ENCODE peak calls at places on chromosomes 12 and 14, in four cellular contexts. T is Peyer's patch, Y is RWPE1, J is endothelial cell of umbilical vein. Z is an unnamed sample.

GRCh38 chr14:23483216-23483854 is 13.8 kb downstream of the NGDN start:
- DNase-seq in T (no peak), Y (no peak), J (no peak), Z (peak)

GRCh38 chr12:14629832-14630688 is 62.4 kb upstream of the PLBD1 start:
- DNase-seq in Y (peak), J (peak), T (peak), Z (peak)

GRCh38 chr12:107091989-107092641 is 1.2 kb downstream of the CRY1 start:
- DNase-seq in Y (peak), T (no peak), J (peak), Z (no peak)

GRCh38 chr14:38536376-38537038 is 280.6 kb upstream of the CLEC14A start:
- DNase-seq in T (no peak), J (no peak), Y (no peak), Z (no peak)

GRCh38 chr14:58607571-58608317 is 30.0 kb upstream of the DACT1 start:
- DNase-seq in J (no peak), Y (peak), T (no peak), Z (no peak)

GRCh38 chr12:109201496-109201885 is 85.1 kb downstream of the ACACB start:
- DNase-seq in T (no peak), J (no peak), Y (no peak), Z (no peak)

GRCh38 chr12:115481141-115481540 is 796.4 kb downstream of the MED13L start:
- DNase-seq in T (no peak), Y (no peak), J (no peak), Z (no peak)

GRCh38 chr12:109492371-109492770 is 14.9 kb downstream of the UBE3B start:
- DNase-seq in T (no peak), J (no peak), Y (no peak), Z (no peak)

GRCh38 chr14:69054030-69054429 is 74.9 kb upstream of the ACTN1 start:
- DNase-seq in T (no peak), Y (no peak), J (no peak), Z (no peak)

GRCh38 chr12:7113389-7113871 is 4.4 kb upstream of the C1RL start:
- DNase-seq in T (peak), J (peak), Y (no peak), Z (no peak)

GRCh38 chr12:89348894-89349669 is 3.2 kb downstream of the DUSP6 start:
- DNase-seq in T (no peak), Y (no peak), J (peak), Z (no peak)

GRCh38 chr12:124533456-124533855 is 34.0 kb downstream of the NCOR2 start:
- DNase-seq in J (no peak), Y (no peak), T (no peak), Z (no peak)

GRCh38 chr14:77660754-77661153 is 44.3 kb upstream of the SPTLC2 start:
- DNase-seq in Y (no peak), J (no peak), T (no peak), Z (no peak)

GRCh38 chr14:100688598-100689499 is 37.8 kb upstream of the DLK1 start:
- DNase-seq in J (no peak), T (no peak), Y (peak), Z (no peak)

GRCh38 chr12:67531519-67531918 is 117.0 kb upstream of the DYRK2 start:
- DNase-seq in Y (no peak), T (no peak), J (no peak), Z (no peak)

GRCh38 chr14:47541652-47542051 is 133.8 kb downstream of the MDGA2 start:
- DNase-seq in J (no peak), Y (no peak), T (no peak), Z (no peak)

GRCh38 chr12:108109954-108110353 is 19.1 kb upstream of the WSCD2 start:
- DNase-seq in J (no peak), T (no peak), Y (no peak), Z (no peak)

GRCh38 chr12:2957816-2958431 is 1.3 kb upstream of the TEAD4 start:
- DNase-seq in T (no peak), Y (no peak), J (no peak), Z (no peak)

GRCh38 chr14:99393059-99393655 is 87.5 kb downstream of the SETD3 start:
- DNase-seq in Y (peak), J (peak), T (peak), Z (no peak)

GRCh38 chr12:57092876-57093411 is 4.0 kb downstream of the NAB2 start:
- DNase-seq in Y (no peak), T (no peak), J (no peak), Z (no peak)

GRCh38 chr12:38905480-38906351 is at the start of gene CPNE8:
- DNase-seq in J (peak), T (peak), Y (peak), Z (peak)

GRCh38 chr12:132267873-132268272 is 61.5 kb downstream of the GALNT9 start:
- DNase-seq in T (no peak), Y (no peak), J (no peak), Z (no peak)

GRCh38 chr12:47770086-47770726 is 2.8 kb upstream of the SLC48A1 start:
- DNase-seq in Y (no peak), T (no peak), J (no peak), Z (no peak)

GRCh38 chr12:48092606-48093005 is 13.3 kb downstream of the SENP1 start:
- DNase-seq in J (no peak), Y (no peak), T (no peak), Z (no peak)

GRCh38 chr12:68886636-68887572 is 46.1 kb downstream of the CPM start:
- DNase-seq in Y (no peak), T (no peak), J (no peak), Z (no peak)

GRCh38 chr14:61562321-61563161 is 132.8 kb upstream of the HIF1A start:
- DNase-seq in T (no peak), J (peak), Y (peak), Z (no peak)

GRCh38 chr12:116299064-116299463 is 21.6 kb upstream of the MED13L start:
- DNase-seq in J (no peak), T (no peak), Y (no peak), Z (no peak)

GRCh38 chr12:2640281-2640680 is 154.5 kb upstream of the FKBP4 start:
- DNase-seq in J (no peak), Y (peak), T (peak), Z (no peak)

GRCh38 chr12:6925543-6926279 is 2.0 kb upstream of the ATN1 start:
- DNase-seq in T (peak), Y (peak), J (peak), Z (no peak)

GRCh38 chr12:15651381-15651780 is 137.8 kb downstream of the EPS8 start:
- DNase-seq in T (no peak), J (no peak), Y (no peak), Z (no peak)

GRCh38 chr14:55628426-55628825 is 48.4 kb downstream of the KTN1 start:
- DNase-seq in T (no peak), J (no peak), Y (no peak), Z (no peak)

GRCh38 chr12:29072631-29073030 is 76.4 kb upstream of the FAR2 start:
- DNase-seq in T (no peak), Y (no peak), J (no peak), Z (no peak)

GRCh38 chr14:24387014-24387355 is 11.8 kb upstream of the NYNRIN start:
- DNase-seq in J (no peak), Y (no peak), T (peak), Z (no peak)

GRCh38 chr12:65389436-65389835 is 111.0 kb downstream of the MSRB3 start:
- DNase-seq in J (no peak), Y (no peak), T (no peak), Z (no peak)

GRCh38 chr12:93682846-93683261 is 5.7 kb downstream of the CRADD start:
- DNase-seq in J (no peak), Y (no peak), T (no peak), Z (no peak)

GRCh38 chr12:6929806-6930452 is 2.2 kb downstream of the ATN1 start:
- DNase-seq in T (no peak), Y (no peak), J (no peak), Z (no peak)

GRCh38 chr12:109729837-109730200 is 16.2 kb downstream of the FAM222A start:
- DNase-seq in Y (no peak), T (no peak), J (no peak), Z (no peak)

GRCh38 chr12:128848371-128848770 is 4.9 kb upstream of the GLT1D1 start:
- DNase-seq in Y (no peak), J (no peak), T (no peak), Z (no peak)

GRCh38 chr12:63400746-63401145 is 249.7 kb upstream of the AVPR1A start:
- DNase-seq in Y (peak), J (peak), T (no peak), Z (no peak)

GRCh38 chr14:105168496-105168978 is at the start of gene JAG2:
- DNase-seq in J (peak), T (peak), Y (peak), Z (peak)
- H3K27ac ChIP-seq in J (peak), T (no peak), Y (peak), Z (no peak)

DNA sequence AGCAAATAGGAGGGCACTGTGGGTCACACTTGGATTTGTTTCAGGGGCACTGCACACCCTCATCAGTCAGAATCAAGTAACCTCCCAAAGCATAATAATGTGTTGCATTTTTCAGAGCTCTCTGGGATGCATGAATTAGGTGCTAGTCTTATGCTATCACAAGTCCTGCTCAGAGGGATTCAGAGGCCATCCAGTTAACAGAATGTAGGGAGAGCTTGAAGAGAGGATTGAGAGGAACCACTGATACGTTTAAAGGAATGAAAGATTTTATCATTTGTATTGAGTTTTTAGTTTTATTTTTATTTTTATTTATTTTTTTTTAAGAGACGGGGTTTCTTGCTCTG is 44.6 kb downstream of the ANO6 start:
- DNase-seq in J (no peak), T (no peak), Y (no peak), Z (no peak)
- H3K27ac ChIP-seq in J (no peak), T (no peak), Y (no peak), Z (no peak)

GRCh38 chr14:81991998-81992397 is 458.3 kb upstream of the SEL1L start:
- DNase-seq in J (no peak), Y (no peak), T (no peak), Z (no peak)

GRCh38 chr14:81986005-81986404 is 452.4 kb upstream of the SEL1L start:
- DNase-seq in J (no peak), T (no peak), Y (no peak), Z (no peak)

DNA sequence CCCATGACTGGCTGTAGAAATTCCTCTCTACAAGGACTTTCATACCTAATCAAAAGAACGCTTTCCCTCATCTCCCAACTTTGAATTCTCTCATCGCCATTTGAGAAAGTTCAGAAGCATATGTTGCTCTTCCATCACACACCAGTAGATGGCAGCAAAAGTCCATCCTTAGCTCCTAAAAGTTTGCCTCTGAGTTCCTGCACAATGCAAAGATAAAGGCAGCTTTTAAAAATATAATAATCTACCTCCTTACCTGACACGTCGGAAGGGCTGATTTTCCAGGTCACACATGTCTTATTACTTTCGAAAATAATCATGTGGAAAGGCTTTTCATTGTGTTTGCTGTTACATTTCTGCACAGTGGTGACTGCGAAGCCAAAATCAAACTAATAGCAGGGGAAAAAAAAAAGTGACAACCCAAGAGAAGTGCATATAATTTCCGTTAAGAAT is 456.7 kb upstream of the SEL1L start:
- DNase-seq in J (peak), Y (peak), T (peak), Z (peak)
- H3K27ac ChIP-seq in J (no peak), Y (no peak), T (no peak), Z (no peak)

GRCh38 chr14:29459967-29460366 is 467.7 kb downstream of the PRKD1 start:
- DNase-seq in J (no peak), Y (no peak), T (no peak), Z (no peak)

GRCh38 chr14:29458547-29458946 is 469.1 kb downstream of the PRKD1 start:
- DNase-seq in T (no peak), J (no peak), Y (peak), Z (no peak)

GRCh38 chr14:29462772-29463171 is 464.9 kb downstream of the PRKD1 start:
- DNase-seq in T (no peak), Y (no peak), J (no peak), Z (no peak)

GRCh38 chr14:29462271-29462670 is 465.4 kb downstream of the PRKD1 start:
- DNase-seq in T (no peak), Y (no peak), J (no peak), Z (no peak)

DNA sequence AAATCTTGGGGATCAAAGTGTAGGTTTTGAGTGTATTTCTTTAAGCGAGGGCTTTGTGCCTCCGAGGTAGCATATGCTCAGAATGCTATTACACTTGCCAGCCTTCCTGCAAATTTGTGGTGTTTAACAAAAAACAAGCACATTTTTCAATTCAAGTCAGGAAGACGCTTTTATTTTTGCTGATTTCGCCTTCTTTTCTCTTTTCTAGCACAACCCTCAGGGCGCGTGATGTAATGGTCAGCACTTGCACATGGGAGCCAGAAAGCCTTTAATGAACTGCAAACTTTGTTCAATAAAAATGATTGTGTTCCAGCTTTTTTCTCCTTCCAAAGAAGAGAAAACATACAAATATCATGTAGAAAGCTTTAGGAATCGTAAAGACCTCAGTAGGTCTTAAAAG is 466.5 kb downstream of the PRKD1 start:
- DNase-seq in Y (no peak), T (no peak), J (no peak), Z (no peak)
- H3K27ac ChIP-seq in Y (no peak), T (no peak), J (no peak), Z (no peak)

GRCh38 chr14:90543876-90544275 is 147.0 kb downstream of the CALM1 start:
- DNase-seq in Y (no peak), J (no peak), T (no peak), Z (no peak)
- H3K27ac ChIP-seq in Y (no peak), J (no peak), T (no peak), Z (no peak)

DNA sequence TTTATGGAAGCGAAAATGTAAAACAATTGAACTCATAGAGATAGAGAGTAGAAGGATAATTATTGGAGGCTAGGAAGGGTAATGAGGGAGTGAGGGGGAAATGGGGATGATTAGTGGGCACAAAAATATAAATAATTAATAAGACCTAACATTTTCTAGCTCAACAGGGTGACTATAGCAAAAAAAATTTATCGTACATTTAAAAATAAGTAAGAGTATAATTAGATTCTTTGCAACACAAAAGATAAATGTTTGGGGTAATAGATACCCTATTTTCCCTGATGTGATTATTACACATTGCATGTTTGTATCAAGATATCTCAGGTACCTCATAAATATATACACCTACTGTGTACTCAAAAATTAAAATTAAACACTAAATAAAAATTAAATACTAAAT is 1070.0 kb downstream of the LRFN5 start:
- DNase-seq in T (no peak), J (no peak), Y (no peak), Z (no peak)
- H3K27ac ChIP-seq in T (no peak), J (no peak), Y (no peak), Z (no peak)

DNA sequence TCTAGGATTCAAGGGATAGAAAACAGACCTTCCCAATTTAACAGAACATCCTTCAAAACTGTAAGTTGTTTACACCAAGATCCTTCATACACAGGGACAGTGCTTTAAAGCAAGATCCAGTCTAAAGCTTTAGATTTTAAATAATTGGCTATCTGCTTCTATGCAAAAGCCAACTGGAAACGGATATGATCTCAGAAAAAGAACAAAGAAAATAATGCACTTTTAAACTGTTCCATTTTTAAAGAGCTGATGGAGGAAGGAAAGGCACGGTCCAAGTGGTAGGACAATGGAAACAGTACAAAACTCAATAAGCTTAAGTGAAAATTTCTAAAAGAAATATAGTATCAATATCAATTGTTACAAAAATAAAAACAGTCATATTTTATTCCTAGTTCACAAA is 27.7 kb downstream of the LRP6 start:
- DNase-seq in Y (no peak), J (peak), T (no peak), Z (no peak)
- H3K27ac ChIP-seq in Y (no peak), J (peak), T (no peak), Z (no peak)